ENCODE peak calls at places on chromosome 3, in four cellular contexts. One of them, this sample, is unnamed.

GRCh38 chr3:33908209-33908851 is 109.9 kb downstream of the PDCD6IP start:
- DNase-seq in pancreas: no peak
- DNase-seq in BJ: no peak
- DNase-seq in WTC11: no peak
- DNase-seq in this sample: no peak

GRCh38 chr3:18047052-18047451 is 304.6 kb upstream of the TBC1D5 start:
- DNase-seq in pancreas: no peak
- DNase-seq in BJ: peak; percentile 20
- DNase-seq in WTC11: no peak
- DNase-seq in this sample: no peak

GRCh38 chr3:188345223-188345622 is 191.3 kb downstream of the LPP start:
- DNase-seq in BJ: no peak
- DNase-seq in WTC11: no peak
- DNase-seq in pancreas: no peak
- DNase-seq in this sample: no peak

GRCh38 chr3:194272861-194273266 is 78.3 kb downstream of the CPN2 start:
- DNase-seq in WTC11: peak; percentile 1
- DNase-seq in BJ: peak; percentile 56
- DNase-seq in pancreas: no peak
- DNase-seq in this sample: no peak

GRCh38 chr3:129605593-129606521 is 619 bp downstream of the PLXND1 start:
- DNase-seq in WTC11: peak; percentile 70
- DNase-seq in pancreas: peak; percentile 77
- DNase-seq in BJ: no peak
- DNase-seq in this sample: no peak

GRCh38 chr3:57164606-57165573 is at the start of gene IL17RD:
- DNase-seq in WTC11: peak; percentile 88
- DNase-seq in pancreas: peak; percentile 84
- DNase-seq in BJ: no peak
- DNase-seq in this sample: peak; percentile 89

GRCh38 chr3:193040836-193041672 is 123.4 kb upstream of the MB21D2 start:
- DNase-seq in BJ: no peak
- DNase-seq in pancreas: no peak
- DNase-seq in WTC11: no peak
- DNase-seq in this sample: no peak

GRCh38 chr3:21484323-21485154 is 266.5 kb downstream of the ZNF385D start:
- DNase-seq in pancreas: peak; percentile 21
- DNase-seq in BJ: no peak
- DNase-seq in WTC11: peak; percentile 68
- DNase-seq in this sample: peak; percentile 61

GRCh38 chr3:70387889-70388288 is 75.5 kb upstream of the MDFIC2 start:
- DNase-seq in pancreas: no peak
- DNase-seq in BJ: no peak
- DNase-seq in WTC11: no peak
- DNase-seq in this sample: no peak

GRCh38 chr3:70393881-70394612 is 81.6 kb upstream of the MDFIC2 start:
- DNase-seq in pancreas: peak; percentile 50
- DNase-seq in BJ: no peak
- DNase-seq in WTC11: no peak
- DNase-seq in this sample: no peak

DNA sequence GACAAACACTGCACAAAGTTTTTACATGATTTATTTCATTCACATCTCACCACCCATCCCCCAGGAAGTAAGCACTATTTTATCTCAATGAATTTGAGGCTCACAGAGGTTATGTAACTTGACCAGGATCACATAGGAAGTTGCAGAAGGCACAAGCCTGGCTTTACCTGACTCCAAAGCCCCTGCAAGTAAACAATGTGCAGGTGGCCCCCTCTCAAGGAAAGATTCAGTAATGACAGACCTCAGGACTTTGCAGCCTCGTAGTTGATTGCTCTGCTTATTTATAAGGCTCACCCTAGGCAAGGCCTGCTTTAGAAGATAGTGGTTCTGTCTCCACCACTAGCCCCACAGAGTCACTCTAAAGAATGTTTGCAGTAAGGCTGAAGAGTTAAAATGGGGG is 79.8 kb upstream of the MDFIC2 start:
- DNase-seq in pancreas: no peak
- DNase-seq in BJ: no peak
- DNase-seq in WTC11: peak; percentile 28
- DNase-seq in this sample: no peak
- TF ChIP-seq CTCF in pancreas: no peak
- TF ChIP-seq CTCF in BJ: no peak
- TF ChIP-seq CTCF in WTC11: no peak
- TF ChIP-seq CTCF in this sample: no peak

DNA sequence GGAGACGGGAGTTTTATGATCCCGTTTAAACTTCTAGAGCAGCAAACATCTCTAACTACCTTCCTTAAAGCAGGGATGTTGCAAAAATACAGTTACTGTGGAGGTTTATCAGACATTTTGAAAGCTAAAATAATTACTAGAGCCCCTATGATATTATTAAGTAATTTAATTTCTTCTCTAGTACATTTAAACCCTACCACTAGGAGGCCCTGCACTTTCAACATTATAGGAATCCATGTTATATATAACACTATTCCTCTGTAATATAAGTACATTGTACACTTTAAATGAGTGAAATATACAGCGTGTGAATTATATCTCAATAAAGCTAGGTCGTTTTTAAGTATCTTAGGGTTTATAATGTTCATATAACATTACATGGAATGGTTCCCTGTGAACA is 11.5 kb downstream of the SETMAR start:
- DNase-seq in BJ: no peak
- DNase-seq in pancreas: no peak
- DNase-seq in WTC11: no peak
- DNase-seq in this sample: no peak
- TF ChIP-seq CTCF in BJ: peak; percentile 33
- TF ChIP-seq CTCF in pancreas: no peak
- TF ChIP-seq CTCF in WTC11: no peak
- TF ChIP-seq CTCF in this sample: peak; percentile 54

DNA sequence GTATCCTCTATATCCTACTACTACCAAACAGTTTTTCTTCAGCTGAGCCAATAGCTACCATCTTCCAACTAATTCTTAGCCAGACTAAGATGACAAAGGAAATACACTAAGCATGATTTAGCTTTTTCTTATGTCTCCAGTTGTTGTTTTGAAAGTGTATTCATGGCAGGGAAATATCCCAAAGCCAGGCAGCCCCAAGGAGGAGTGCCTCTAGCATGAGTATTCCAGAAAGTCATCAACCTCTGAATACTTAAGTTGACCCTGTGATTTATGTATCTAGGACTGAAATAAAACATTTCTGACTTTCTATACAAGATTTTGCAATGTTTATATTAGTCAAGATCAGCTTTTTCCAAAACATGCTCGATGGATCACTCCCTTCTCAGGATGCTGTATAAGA is 449.1 kb downstream of the IL5RA start:
- DNase-seq in pancreas: no peak
- DNase-seq in BJ: no peak
- DNase-seq in WTC11: no peak
- DNase-seq in this sample: no peak
- TF ChIP-seq CTCF in pancreas: no peak
- TF ChIP-seq CTCF in BJ: no peak
- TF ChIP-seq CTCF in WTC11: no peak
- TF ChIP-seq CTCF in this sample: no peak

DNA sequence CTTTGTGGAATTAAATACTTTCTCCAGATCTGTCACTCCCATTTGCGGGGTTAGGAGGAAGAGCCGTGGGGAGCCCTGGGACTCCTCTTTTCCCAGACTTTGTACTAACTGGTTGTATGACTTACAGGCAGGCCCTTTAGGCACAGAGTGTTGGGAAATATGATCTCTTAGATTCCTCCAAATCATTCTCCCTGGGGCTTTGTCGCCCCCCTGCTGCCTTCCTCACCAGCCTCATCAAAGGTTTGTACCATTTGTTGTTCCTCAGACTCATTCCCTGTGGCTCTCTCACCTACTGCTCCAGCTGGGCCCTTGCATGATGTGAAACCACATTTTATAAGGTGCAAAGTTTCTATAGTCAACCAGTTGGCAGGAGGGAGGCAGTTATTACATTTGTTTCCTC is 56.4 kb downstream of the CRYGS start:
- DNase-seq in BJ: no peak
- DNase-seq in pancreas: no peak
- DNase-seq in WTC11: no peak
- DNase-seq in this sample: no peak
- TF ChIP-seq CTCF in BJ: no peak
- TF ChIP-seq CTCF in pancreas: no peak
- TF ChIP-seq CTCF in WTC11: no peak
- TF ChIP-seq CTCF in this sample: no peak

DNA sequence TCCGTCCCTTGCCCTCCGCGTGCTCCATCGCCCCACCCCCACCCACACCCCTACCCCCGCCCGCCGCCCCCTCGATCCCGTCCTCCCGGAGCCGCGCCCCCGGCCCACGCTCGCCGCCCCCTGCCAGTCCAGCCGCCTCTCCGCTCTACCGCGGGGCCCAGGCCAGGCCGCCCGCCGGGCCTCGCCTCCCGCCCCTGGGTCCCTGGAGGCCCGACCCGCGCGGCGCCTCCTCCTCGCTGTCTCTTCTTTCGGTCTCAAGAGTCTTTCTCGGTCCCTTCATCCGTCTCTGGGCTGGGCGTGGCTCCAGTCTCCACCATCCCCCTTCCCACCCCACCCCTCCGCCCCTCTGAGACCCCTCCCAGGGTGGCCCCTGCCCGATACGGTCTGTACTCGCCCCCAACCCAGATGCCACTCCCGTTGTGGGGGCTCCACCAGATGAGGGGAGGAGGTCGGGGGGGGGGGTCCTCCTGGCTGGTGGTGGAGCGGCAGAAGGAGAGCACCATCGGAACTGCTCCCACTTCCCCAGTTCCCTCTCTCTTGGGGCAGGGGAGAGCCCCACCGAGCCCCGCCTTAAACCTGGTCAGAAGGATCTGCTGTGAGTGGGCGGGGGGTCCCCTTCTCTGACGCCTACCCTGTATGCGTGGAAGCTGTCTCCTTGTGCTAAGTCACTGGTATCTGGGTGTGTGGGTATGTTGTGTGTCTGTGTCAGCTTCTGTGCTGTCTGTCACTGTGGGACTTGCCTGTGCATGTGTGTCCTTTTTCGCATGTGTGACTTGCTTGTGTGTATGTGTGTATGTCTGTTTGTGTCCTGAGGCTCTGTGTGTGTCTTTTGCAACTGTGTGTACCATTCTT is 1.0 kb downstream of the PRKCD start:
- DNase-seq in WTC11: peak; percentile 43
- DNase-seq in pancreas: peak; percentile 64
- DNase-seq in BJ: no peak
- DNase-seq in this sample: peak; percentile 69
- TF ChIP-seq CTCF in WTC11: no peak
- TF ChIP-seq CTCF in pancreas: no peak
- TF ChIP-seq CTCF in BJ: no peak
- TF ChIP-seq CTCF in this sample: no peak

GRCh38 chr3:138867996-138868395 is 33.3 kb upstream of the PIK3CB start:
- DNase-seq in WTC11: no peak
- DNase-seq in BJ: no peak
- DNase-seq in pancreas: no peak
- DNase-seq in this sample: no peak

GRCh38 chr3:138862531-138862923 is 27.8 kb upstream of the PIK3CB start:
- DNase-seq in BJ: no peak
- DNase-seq in WTC11: no peak
- DNase-seq in pancreas: peak; percentile 72
- DNase-seq in this sample: no peak

GRCh38 chr3:138861755-138862333 is 27.1 kb upstream of the PIK3CB start:
- DNase-seq in BJ: no peak
- DNase-seq in pancreas: no peak
- DNase-seq in WTC11: peak; percentile 38
- DNase-seq in this sample: no peak

GRCh38 chr3:138863776-138864113 is 29.0 kb upstream of the PIK3CB start:
- DNase-seq in BJ: no peak
- DNase-seq in pancreas: no peak
- DNase-seq in WTC11: no peak
- DNase-seq in this sample: no peak

DNA sequence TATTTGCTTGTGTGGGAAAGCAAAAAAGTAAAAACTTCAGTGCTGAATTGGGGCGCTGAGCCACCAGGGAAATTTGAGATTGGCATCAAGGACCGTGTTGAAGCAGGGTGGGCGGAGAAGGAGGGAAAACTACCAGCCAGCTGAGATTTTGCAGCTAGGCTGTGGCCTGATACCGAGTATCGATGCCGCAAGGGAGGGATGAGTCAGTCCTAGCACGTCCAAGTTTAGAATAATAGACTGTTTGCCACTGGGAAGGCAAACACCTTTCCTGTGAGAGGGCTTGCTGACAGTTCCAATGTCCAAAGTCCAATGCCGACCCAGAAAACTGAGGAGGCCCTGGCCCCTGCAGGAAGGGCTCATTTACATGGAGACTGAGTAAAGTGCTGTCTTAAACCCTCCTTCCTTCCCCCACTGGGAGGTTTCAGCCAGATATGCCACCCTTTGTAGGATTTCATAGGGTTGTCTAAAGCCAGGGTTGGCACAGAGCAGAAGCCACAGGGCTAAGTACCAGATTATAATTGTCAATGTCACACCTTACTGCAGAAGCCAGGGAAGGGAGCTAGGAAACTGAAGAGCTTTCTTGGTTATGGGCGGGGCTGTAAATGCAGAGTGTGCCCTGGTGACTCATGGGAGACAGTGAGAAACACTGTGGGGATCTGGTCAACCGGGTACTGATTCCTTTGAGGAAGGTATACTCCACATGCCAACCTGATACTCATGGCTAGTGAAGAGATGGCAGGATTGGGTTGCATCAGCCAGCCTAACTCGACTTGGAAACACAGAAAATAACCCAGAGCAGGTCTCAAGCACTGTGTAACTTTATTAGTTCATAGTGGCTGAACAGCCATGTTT is 28.4 kb upstream of the PIK3CB start:
- DNase-seq in pancreas: peak; percentile 68
- DNase-seq in WTC11: peak; percentile 35
- DNase-seq in BJ: no peak
- DNase-seq in this sample: no peak
- TF ChIP-seq CTCF in pancreas: no peak
- TF ChIP-seq CTCF in WTC11: no peak
- TF ChIP-seq CTCF in BJ: no peak
- TF ChIP-seq CTCF in this sample: no peak

DNA sequence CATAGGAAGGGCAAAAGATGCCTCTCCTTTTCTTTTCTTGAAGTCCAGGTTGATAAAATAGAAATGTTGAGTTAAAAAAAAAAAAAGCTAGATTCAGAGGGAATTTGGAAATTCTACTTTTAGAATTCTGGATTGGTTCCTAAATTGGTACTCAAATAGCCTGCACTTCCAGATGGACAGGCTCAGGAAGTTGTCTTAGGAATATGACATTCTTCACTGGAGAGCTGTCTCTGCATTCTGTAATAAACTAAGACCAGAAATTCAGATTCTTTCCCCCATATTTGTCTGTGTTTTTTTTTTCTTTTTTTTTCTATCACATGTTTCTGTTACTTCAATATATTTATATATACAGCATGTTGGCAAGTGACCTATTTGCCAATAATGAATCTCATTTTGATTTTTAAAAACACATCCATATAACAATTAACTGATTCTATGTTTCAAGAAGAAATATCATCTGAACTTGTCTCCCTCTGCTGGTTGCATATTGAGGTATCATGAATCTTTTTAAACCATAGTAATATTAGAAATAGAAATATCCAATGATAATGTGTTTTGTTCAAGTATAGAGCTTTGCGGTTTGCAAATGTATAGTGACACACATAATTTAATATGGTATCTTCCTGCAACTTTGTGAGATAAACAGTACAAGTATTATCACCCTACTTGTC is 8.5 kb upstream of the LSAMP start:
- DNase-seq in BJ: no peak
- DNase-seq in pancreas: no peak
- DNase-seq in WTC11: no peak
- DNase-seq in this sample: no peak
- TF ChIP-seq CTCF in BJ: peak; percentile 17
- TF ChIP-seq CTCF in pancreas: no peak
- TF ChIP-seq CTCF in WTC11: no peak
- TF ChIP-seq CTCF in this sample: peak; percentile 50